ENCODE peak calls at places on chromosomes 11 and 22, in seven cellular contexts. I is activated T-cell treated with anti-CD3 and anti-CD28 coated beads, Interleukin-2, amount 50 U/mL, for 24 hours; B is substantia nigra; C is effector memory CD4-positive, alpha-beta T cell; X is hepatocyte; M is BE2C; T is activated CD4-positive, CD25-positive, alpha-beta regulatory T cell. J is an unnamed sample.

GRCh38 chr11:8098879-8099278 is 17.9 kb downstream of the TUB start:
- DNase-seq in I (no peak), B (no peak), C (no peak), X (no peak), M (no peak), T (no peak), J (no peak)

GRCh38 chr22:23175817-23176644 is 4.3 kb upstream of the BCR start:
- DNase-seq in I (no peak), B (no peak), C (no peak), X (no peak), M (no peak), T (no peak), J (no peak)

GRCh38 chr11:111349191-111349695 is 29.8 kb downstream of the POU2AF1 start:
- DNase-seq in I (no peak), B (no peak), C (no peak), X (no peak), M (no peak), T (no peak), J (no peak)

GRCh38 chr11:16815047-16815767 is 76.8 kb downstream of the C11orf58 start:
- DNase-seq in I (no peak), B (peak; percentile 44), C (no peak), X (no peak), M (no peak), T (no peak), J (peak; percentile 46)

GRCh38 chr11:14645247-14645912 is 1.8 kb downstream of the PDE3B start:
- DNase-seq in I (no peak), B (no peak), C (no peak), X (no peak), M (no peak), T (no peak), J (no peak)

GRCh38 chr22:36977401-36977861 is 41.8 kb downstream of the TST start:
- DNase-seq in I (peak; percentile 83), B (peak; percentile 10), C (peak; percentile 64), X (peak; percentile 79), M (peak; percentile 84), T (peak; percentile 64), J (no peak)

GRCh38 chr11:6611092-6612007 is 666 bp downstream of the TAF10 start:
- DNase-seq in I (peak; percentile 25), B (peak; percentile 42), C (peak; percentile 25), X (no peak), M (no peak), T (no peak), J (no peak)

GRCh38 chr11:105392546-105392945 is 217.3 kb upstream of the GRIA4 start:
- DNase-seq in I (no peak), B (no peak), C (no peak), X (no peak), M (no peak), T (no peak), J (no peak)

GRCh38 chr11:89381094-89381493 is 110.1 kb downstream of the NOX4 start:
- DNase-seq in I (no peak), B (no peak), C (no peak), X (peak; percentile 53), M (no peak), T (no peak), J (no peak)

GRCh38 chr22:38086942-38087341 is 3.0 kb upstream of the SLC16A8 start:
- DNase-seq in I (no peak), B (no peak), C (no peak), X (no peak), M (no peak), T (no peak), J (no peak)

GRCh38 chr22:27644566-27644965 is 157.0 kb downstream of the MN1 start:
- DNase-seq in I (no peak), B (no peak), C (no peak), X (no peak), M (no peak), T (no peak), J (no peak)

GRCh38 chr22:47608421-47608820 is 846.0 kb downstream of the TBC1D22A start:
- DNase-seq in I (no peak), B (no peak), C (no peak), X (no peak), M (no peak), T (no peak), J (no peak)

GRCh38 chr11:34926831-34927132 is 10.4 kb downstream of the PDHX start:
- DNase-seq in I (no peak), B (no peak), C (no peak), X (no peak), M (no peak), T (no peak), J (no peak)

GRCh38 chr22:29481265-29482000 is 1.4 kb downstream of the NEFH start:
- DNase-seq in I (no peak), B (no peak), C (no peak), X (peak; percentile 30), M (no peak), T (no peak), J (no peak)

GRCh38 chr22:28541137-28541536 is 138.5 kb downstream of the TTC28 start:
- DNase-seq in I (no peak), B (no peak), C (no peak), X (no peak), M (no peak), T (no peak), J (no peak)

GRCh38 chr22:24325105-24325757 is 54.6 kb downstream of the SPECC1L start:
- DNase-seq in I (no peak), B (no peak), C (no peak), X (peak; percentile 68), M (peak; percentile 27), T (no peak), J (no peak)

GRCh38 chr11:27699242-27699925 is 871 bp downstream of the BDNF start:
- DNase-seq in I (no peak), B (no peak), C (no peak), X (peak; percentile 38), M (no peak), T (no peak), J (no peak)

GRCh38 chr11:10450451-10451398 is 4.3 kb upstream of the AMPD3 start:
- DNase-seq in I (peak; percentile 75), B (peak; percentile 23), C (peak; percentile 26), X (peak; percentile 80), M (no peak), T (peak; percentile 41), J (no peak)

GRCh38 chr11:119377112-119377901 is 4.2 kb downstream of the USP2 start:
- DNase-seq in I (no peak), B (no peak), C (no peak), X (no peak), M (no peak), T (no peak), J (no peak)

GRCh38 chr11:20782771-20783170 is 113.4 kb downstream of the NELL1 start:
- DNase-seq in I (no peak), B (no peak), C (no peak), X (no peak), M (no peak), T (no peak), J (no peak)

GRCh38 chr11:125036933-125037332 is 26.2 kb upstream of the SLC37A2 start:
- DNase-seq in I (no peak), B (no peak), C (no peak), X (no peak), M (no peak), T (no peak), J (no peak)

GRCh38 chr11:1881442-1882264 is 10.0 kb downstream of the PRR33 start:
- DNase-seq in I (no peak), B (no peak), C (no peak), X (no peak), M (no peak), T (no peak), J (no peak)

GRCh38 chr11:116283300-116283699 is 489.5 kb downstream of the BUD13 start:
- DNase-seq in I (no peak), B (no peak), C (no peak), X (no peak), M (no peak), T (no peak), J (no peak)